ENCODE peak calls at places on chromosomes 6 and 20, in six cellular contexts. One of them, this sample, is unnamed.

GRCh38 chr20:62282877-62283503 is 19.8 kb upstream of the ADRM1 start:
- DNase-seq in sigmoid colon: no peak
- DNase-seq in stomach: no peak
- DNase-seq in breast epithelium: no peak
- DNase-seq in HCT116: no peak
- DNase-seq in GM23338: no peak
- DNase-seq in this sample: no peak

GRCh38 chr6:118719351-118720124 is 68.1 kb upstream of the CEP85L start:
- DNase-seq in sigmoid colon: no peak
- DNase-seq in stomach: no peak
- DNase-seq in breast epithelium: no peak
- DNase-seq in HCT116: no peak
- DNase-seq in GM23338: no peak
- DNase-seq in this sample: no peak

GRCh38 chr6:120606743-120607142 is 727.5 kb downstream of the TBC1D32 start:
- DNase-seq in sigmoid colon: no peak
- DNase-seq in stomach: no peak
- DNase-seq in breast epithelium: no peak
- DNase-seq in HCT116: no peak
- DNase-seq in GM23338: peak
- DNase-seq in this sample: no peak

GRCh38 chr6:92790381-92790780 is 629.0 kb downstream of the EPHA7 start:
- DNase-seq in sigmoid colon: no peak
- DNase-seq in stomach: no peak
- DNase-seq in breast epithelium: no peak
- DNase-seq in HCT116: no peak
- DNase-seq in GM23338: peak
- DNase-seq in this sample: no peak

GRCh38 chr6:33587529-33588215 is 7.6 kb upstream of the BAK1 start:
- DNase-seq in sigmoid colon: no peak
- DNase-seq in stomach: no peak
- DNase-seq in breast epithelium: no peak
- DNase-seq in HCT116: no peak
- DNase-seq in GM23338: no peak
- DNase-seq in this sample: no peak

GRCh38 chr20:51022803-51023616 is at the start of gene KCNG1:
- DNase-seq in sigmoid colon: peak
- DNase-seq in stomach: peak
- DNase-seq in breast epithelium: peak
- DNase-seq in HCT116: peak
- DNase-seq in GM23338: peak
- DNase-seq in this sample: peak

GRCh38 chr20:40173877-40174276 is 515.2 kb downstream of the MAFB start:
- DNase-seq in sigmoid colon: no peak
- DNase-seq in stomach: no peak
- DNase-seq in breast epithelium: no peak
- DNase-seq in HCT116: no peak
- DNase-seq in GM23338: no peak
- DNase-seq in this sample: no peak

GRCh38 chr6:5501837-5502236 is 240.5 kb downstream of the FARS2 start:
- DNase-seq in sigmoid colon: no peak
- DNase-seq in stomach: no peak
- DNase-seq in breast epithelium: no peak
- DNase-seq in HCT116: no peak
- DNase-seq in GM23338: no peak
- DNase-seq in this sample: no peak

GRCh38 chr20:36339646-36340592 is 33.8 kb downstream of the DLGAP4 start:
- DNase-seq in sigmoid colon: no peak
- DNase-seq in stomach: no peak
- DNase-seq in breast epithelium: no peak
- DNase-seq in HCT116: no peak
- DNase-seq in GM23338: peak
- DNase-seq in this sample: no peak

DNA sequence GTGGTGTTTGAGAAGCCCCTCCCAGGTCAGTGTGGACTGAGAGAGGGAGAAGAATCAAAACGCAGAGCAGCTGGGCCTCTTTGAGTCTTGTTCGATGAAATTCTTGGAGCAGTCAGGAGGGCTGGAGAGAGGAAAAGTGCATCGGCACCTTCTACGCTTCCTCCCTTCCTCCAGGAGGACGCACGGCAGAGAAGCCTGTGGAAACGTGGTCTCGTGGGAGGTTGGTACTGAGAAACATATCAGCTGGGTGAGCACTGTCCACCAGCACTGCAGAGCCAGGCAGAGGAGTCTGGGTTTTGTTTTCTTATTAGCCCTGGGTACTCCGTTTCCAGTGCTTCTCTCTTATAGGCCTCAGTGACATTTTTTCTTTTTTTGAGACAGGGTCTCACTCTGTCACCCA is 52.7 kb downstream of the TXLNB start:
- DNase-seq in sigmoid colon: no peak
- DNase-seq in stomach: no peak
- DNase-seq in breast epithelium: no peak
- DNase-seq in HCT116: no peak
- DNase-seq in GM23338: no peak
- DNase-seq in this sample: no peak
- H3K4me3 ChIP-seq in sigmoid colon: no peak
- H3K4me3 ChIP-seq in stomach: no peak
- H3K4me3 ChIP-seq in breast epithelium: no peak
- H3K4me3 ChIP-seq in HCT116: no peak
- H3K4me3 ChIP-seq in GM23338: no peak
- H3K4me3 ChIP-seq in this sample: no peak

DNA sequence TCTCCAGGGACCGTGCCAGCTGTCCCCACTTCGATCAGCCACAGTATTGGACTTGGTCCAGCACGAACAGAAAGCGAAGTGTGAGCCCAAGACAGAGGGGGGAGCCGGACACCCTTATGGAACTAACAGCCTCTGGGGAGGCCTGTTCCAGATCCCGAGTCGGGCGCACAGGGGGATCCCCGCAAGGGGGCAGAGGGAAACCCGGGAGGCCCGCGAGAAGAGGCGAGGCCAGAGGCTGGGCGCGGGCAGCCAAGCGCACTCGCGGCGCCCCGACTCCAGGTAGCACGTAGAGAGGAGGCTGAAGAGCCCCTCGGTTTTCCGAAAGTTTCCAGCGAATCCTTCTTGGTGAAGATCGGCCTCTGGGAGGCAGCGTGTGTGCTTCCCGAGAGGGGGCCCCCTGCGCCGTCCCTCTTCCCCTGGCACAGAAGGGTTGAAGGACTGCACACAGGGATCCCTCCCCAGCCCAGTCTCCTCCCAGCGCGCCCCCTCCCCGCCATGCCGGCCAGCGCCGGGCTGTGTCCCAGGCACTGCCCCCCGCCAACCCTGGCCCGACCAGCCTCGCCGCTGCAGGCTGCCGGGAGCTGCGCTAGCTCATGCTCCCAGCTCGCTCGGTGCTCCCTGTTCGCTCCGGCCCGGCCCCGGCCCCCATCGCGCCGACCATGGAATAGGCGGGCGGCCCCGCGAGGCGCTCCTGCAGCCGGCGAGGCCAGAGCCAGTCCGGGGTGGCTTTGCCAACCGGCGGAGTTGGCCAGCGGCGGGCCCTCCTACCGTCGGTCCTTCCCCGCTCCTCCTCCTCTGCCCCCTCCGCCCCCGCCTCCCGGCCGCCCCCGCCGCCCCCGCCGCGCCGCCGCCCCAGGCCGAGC is 550 bp upstream of the SLC24A3 start:
- DNase-seq in sigmoid colon: peak
- DNase-seq in stomach: peak
- DNase-seq in breast epithelium: no peak
- DNase-seq in HCT116: no peak
- DNase-seq in GM23338: peak
- DNase-seq in this sample: peak
- TF ChIP-seq POLR2AphosphoS5 in sigmoid colon: no peak
- TF ChIP-seq POLR2AphosphoS5 in stomach: no peak
- TF ChIP-seq POLR2AphosphoS5 in breast epithelium: no peak
- TF ChIP-seq POLR2AphosphoS5 in HCT116: no peak
- TF ChIP-seq POLR2AphosphoS5 in GM23338: no peak
- TF ChIP-seq POLR2AphosphoS5 in this sample: no peak

DNA sequence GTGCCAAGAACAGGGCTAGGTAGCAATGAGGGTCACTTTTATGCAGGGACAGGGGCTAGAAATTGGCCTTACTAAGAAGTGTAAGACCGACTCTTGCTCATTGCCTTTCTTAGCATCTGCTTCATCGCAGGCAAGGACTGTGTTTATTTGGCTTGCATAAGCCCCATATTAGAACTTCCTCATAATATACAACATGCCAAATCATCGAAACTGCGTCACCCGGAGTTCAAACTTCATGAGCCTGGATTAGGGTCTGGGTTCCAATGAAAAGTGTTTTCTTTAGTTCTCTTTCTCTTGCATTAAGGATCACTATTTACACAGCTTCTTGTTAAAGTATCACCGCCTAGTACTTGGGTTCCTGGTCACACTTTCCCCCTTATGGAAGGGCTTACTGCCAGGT is 957 bp upstream of the SMAP1 start:
- DNase-seq in sigmoid colon: no peak
- DNase-seq in stomach: no peak
- DNase-seq in breast epithelium: no peak
- DNase-seq in HCT116: no peak
- DNase-seq in GM23338: no peak
- DNase-seq in this sample: no peak
- H3K4me3 ChIP-seq in sigmoid colon: peak
- H3K4me3 ChIP-seq in stomach: peak
- H3K4me3 ChIP-seq in breast epithelium: no peak
- H3K4me3 ChIP-seq in HCT116: peak
- H3K4me3 ChIP-seq in GM23338: peak
- H3K4me3 ChIP-seq in this sample: no peak

GRCh38 chr6:12293234-12293930 is 3.2 kb downstream of the EDN1 start:
- DNase-seq in sigmoid colon: no peak
- DNase-seq in stomach: no peak
- DNase-seq in breast epithelium: no peak
- DNase-seq in HCT116: no peak
- DNase-seq in GM23338: no peak
- DNase-seq in this sample: no peak

GRCh38 chr6:12294851-12295536 is 4.8 kb downstream of the EDN1 start:
- DNase-seq in sigmoid colon: no peak
- DNase-seq in stomach: no peak
- DNase-seq in breast epithelium: no peak
- DNase-seq in HCT116: no peak
- DNase-seq in GM23338: no peak
- DNase-seq in this sample: no peak

GRCh38 chr6:12296255-12296573 is 6.1 kb downstream of the EDN1 start:
- DNase-seq in sigmoid colon: no peak
- DNase-seq in stomach: peak
- DNase-seq in breast epithelium: no peak
- DNase-seq in HCT116: no peak
- DNase-seq in GM23338: no peak
- DNase-seq in this sample: no peak

GRCh38 chr6:12295558-12296254 is 5.5 kb downstream of the EDN1 start:
- DNase-seq in sigmoid colon: no peak
- DNase-seq in stomach: no peak
- DNase-seq in breast epithelium: no peak
- DNase-seq in HCT116: no peak
- DNase-seq in GM23338: peak
- DNase-seq in this sample: no peak

DNA sequence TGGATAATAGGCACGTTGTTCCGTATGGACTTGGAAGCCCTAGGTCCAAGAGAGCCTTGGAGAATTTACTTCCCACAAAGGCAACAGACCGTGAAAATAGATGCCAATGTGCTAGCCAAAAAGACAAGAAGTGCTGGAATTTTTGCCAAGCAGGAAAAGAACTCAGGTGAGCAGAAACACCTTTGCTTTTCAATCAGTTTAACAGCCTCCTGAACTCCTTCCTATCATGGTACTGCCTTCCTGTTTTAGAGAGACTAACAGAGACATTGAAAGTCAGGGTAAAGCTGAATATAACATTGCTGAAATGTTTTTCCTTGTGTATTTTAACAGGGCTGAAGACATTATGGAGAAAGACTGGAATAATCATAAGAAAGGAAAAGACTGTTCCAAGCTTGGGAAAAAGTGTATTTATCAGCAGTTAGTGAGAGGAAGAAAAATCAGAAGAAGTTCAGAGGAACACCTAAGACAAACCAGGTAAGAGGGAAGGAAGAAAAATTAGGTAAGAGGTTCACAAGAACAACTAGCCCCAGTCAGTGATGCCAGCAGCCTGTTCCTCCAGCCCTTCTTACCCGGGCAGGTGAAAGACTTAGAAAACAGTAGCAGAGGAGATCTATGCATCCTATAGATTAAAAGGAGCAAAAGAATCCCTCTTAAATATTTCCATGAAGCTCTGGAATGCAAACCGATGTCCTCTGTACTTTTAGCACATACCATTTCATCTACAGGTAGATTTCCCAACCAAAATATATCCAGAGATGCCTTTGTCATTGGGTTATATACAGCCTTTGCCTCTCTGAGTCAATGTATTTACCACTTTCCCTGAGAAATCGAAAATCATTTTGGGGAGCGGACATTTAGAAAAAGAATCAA is 4.0 kb downstream of the EDN1 start:
- DNase-seq in sigmoid colon: no peak
- DNase-seq in stomach: no peak
- DNase-seq in breast epithelium: peak
- DNase-seq in HCT116: no peak
- DNase-seq in GM23338: no peak
- DNase-seq in this sample: no peak
- TF ChIP-seq POLR2AphosphoS5 in sigmoid colon: no peak
- TF ChIP-seq POLR2AphosphoS5 in stomach: no peak
- TF ChIP-seq POLR2AphosphoS5 in breast epithelium: no peak
- TF ChIP-seq POLR2AphosphoS5 in HCT116: no peak
- TF ChIP-seq POLR2AphosphoS5 in GM23338: no peak
- TF ChIP-seq POLR2AphosphoS5 in this sample: no peak

This sample was measured in upper lobe of left lung.